ENCODE peak calls at places on chromosomes 12 and 14, in eight cellular contexts. One of them, this sample, is unnamed.

GRCh38 chr12:75722714-75723200 is 211.3 kb upstream of the KRR1 start:
- DNase-seq in frontal cortex: peak
- DNase-seq in DMS153: peak
- DNase-seq in activated naive CD8-positive, alpha-beta T cell treated with anti-CD3 and anti-CD28 coated beads for 36 hours: peak
- DNase-seq in endothelial cell: no peak
- DNase-seq in stromal cell of bone marrow: peak
- DNase-seq in adrenal gland: peak
- DNase-seq in activated CD8-positive, alpha-beta memory T cell treated with anti-CD3 and anti-CD28 coated beads for 48 hours: no peak
- DNase-seq in this sample: peak

GRCh38 chr12:5220835-5221234 is 177.2 kb downstream of the KCNA5 start:
- DNase-seq in frontal cortex: no peak
- DNase-seq in DMS153: no peak
- DNase-seq in activated naive CD8-positive, alpha-beta T cell treated with anti-CD3 and anti-CD28 coated beads for 36 hours: peak
- DNase-seq in endothelial cell: no peak
- DNase-seq in stromal cell of bone marrow: no peak
- DNase-seq in adrenal gland: no peak
- DNase-seq in activated CD8-positive, alpha-beta memory T cell treated with anti-CD3 and anti-CD28 coated beads for 48 hours: no peak
- DNase-seq in this sample: no peak

GRCh38 chr12:115623764-115624334 is 653.6 kb downstream of the MED13L start:
- DNase-seq in frontal cortex: no peak
- DNase-seq in DMS153: no peak
- DNase-seq in activated naive CD8-positive, alpha-beta T cell treated with anti-CD3 and anti-CD28 coated beads for 36 hours: no peak
- DNase-seq in endothelial cell: no peak
- DNase-seq in stromal cell of bone marrow: no peak
- DNase-seq in adrenal gland: peak
- DNase-seq in activated CD8-positive, alpha-beta memory T cell treated with anti-CD3 and anti-CD28 coated beads for 48 hours: no peak
- DNase-seq in this sample: peak

GRCh38 chr14:99026471-99026870 is 245.5 kb downstream of the BCL11B start:
- DNase-seq in frontal cortex: no peak
- DNase-seq in DMS153: no peak
- DNase-seq in activated naive CD8-positive, alpha-beta T cell treated with anti-CD3 and anti-CD28 coated beads for 36 hours: peak
- DNase-seq in endothelial cell: no peak
- DNase-seq in stromal cell of bone marrow: no peak
- DNase-seq in adrenal gland: no peak
- DNase-seq in activated CD8-positive, alpha-beta memory T cell treated with anti-CD3 and anti-CD28 coated beads for 48 hours: no peak
- DNase-seq in this sample: no peak

GRCh38 chr14:61562321-61563161 is 132.8 kb upstream of the HIF1A start:
- DNase-seq in frontal cortex: no peak
- DNase-seq in DMS153: no peak
- DNase-seq in activated naive CD8-positive, alpha-beta T cell treated with anti-CD3 and anti-CD28 coated beads for 36 hours: no peak
- DNase-seq in endothelial cell: no peak
- DNase-seq in stromal cell of bone marrow: peak
- DNase-seq in adrenal gland: peak
- DNase-seq in activated CD8-positive, alpha-beta memory T cell treated with anti-CD3 and anti-CD28 coated beads for 48 hours: no peak
- DNase-seq in this sample: peak

GRCh38 chr14:34778744-34779143 is 64.4 kb upstream of the CFL2 start:
- DNase-seq in frontal cortex: no peak
- DNase-seq in DMS153: no peak
- DNase-seq in activated naive CD8-positive, alpha-beta T cell treated with anti-CD3 and anti-CD28 coated beads for 36 hours: no peak
- DNase-seq in endothelial cell: no peak
- DNase-seq in stromal cell of bone marrow: no peak
- DNase-seq in adrenal gland: no peak
- DNase-seq in activated CD8-positive, alpha-beta memory T cell treated with anti-CD3 and anti-CD28 coated beads for 48 hours: no peak
- DNase-seq in this sample: no peak

GRCh38 chr12:47114481-47114892 is 34.7 kb upstream of the AMIGO2 start:
- DNase-seq in frontal cortex: no peak
- DNase-seq in DMS153: no peak
- DNase-seq in activated naive CD8-positive, alpha-beta T cell treated with anti-CD3 and anti-CD28 coated beads for 36 hours: no peak
- DNase-seq in endothelial cell: no peak
- DNase-seq in stromal cell of bone marrow: no peak
- DNase-seq in adrenal gland: peak
- DNase-seq in activated CD8-positive, alpha-beta memory T cell treated with anti-CD3 and anti-CD28 coated beads for 48 hours: no peak
- DNase-seq in this sample: no peak

GRCh38 chr14:93317836-93318807 is 14.7 kb downstream of the BTBD7 start:
- DNase-seq in frontal cortex: no peak
- DNase-seq in DMS153: no peak
- DNase-seq in activated naive CD8-positive, alpha-beta T cell treated with anti-CD3 and anti-CD28 coated beads for 36 hours: no peak
- DNase-seq in endothelial cell: no peak
- DNase-seq in stromal cell of bone marrow: no peak
- DNase-seq in adrenal gland: no peak
- DNase-seq in activated CD8-positive, alpha-beta memory T cell treated with anti-CD3 and anti-CD28 coated beads for 48 hours: no peak
- DNase-seq in this sample: no peak

GRCh38 chr14:26870722-26871121 is 272.9 kb upstream of the NOVA1 start:
- DNase-seq in frontal cortex: no peak
- DNase-seq in DMS153: no peak
- DNase-seq in activated naive CD8-positive, alpha-beta T cell treated with anti-CD3 and anti-CD28 coated beads for 36 hours: no peak
- DNase-seq in endothelial cell: no peak
- DNase-seq in stromal cell of bone marrow: no peak
- DNase-seq in adrenal gland: no peak
- DNase-seq in activated CD8-positive, alpha-beta memory T cell treated with anti-CD3 and anti-CD28 coated beads for 48 hours: no peak
- DNase-seq in this sample: no peak

GRCh38 chr12:94140556-94140955 is 7.8 kb upstream of the PLXNC1 start:
- DNase-seq in frontal cortex: no peak
- DNase-seq in DMS153: no peak
- DNase-seq in activated naive CD8-positive, alpha-beta T cell treated with anti-CD3 and anti-CD28 coated beads for 36 hours: peak
- DNase-seq in endothelial cell: peak
- DNase-seq in stromal cell of bone marrow: no peak
- DNase-seq in adrenal gland: peak
- DNase-seq in activated CD8-positive, alpha-beta memory T cell treated with anti-CD3 and anti-CD28 coated beads for 48 hours: peak
- DNase-seq in this sample: no peak

GRCh38 chr14:35403085-35403396 is 1.5 kb downstream of the NFKBIA start:
- DNase-seq in frontal cortex: no peak
- DNase-seq in DMS153: no peak
- DNase-seq in activated naive CD8-positive, alpha-beta T cell treated with anti-CD3 and anti-CD28 coated beads for 36 hours: peak
- DNase-seq in endothelial cell: no peak
- DNase-seq in stromal cell of bone marrow: no peak
- DNase-seq in adrenal gland: no peak
- DNase-seq in activated CD8-positive, alpha-beta memory T cell treated with anti-CD3 and anti-CD28 coated beads for 48 hours: no peak
- DNase-seq in this sample: peak

GRCh38 chr12:124359671-124360581 is 65.0 kb downstream of the RFLNA start:
- DNase-seq in frontal cortex: no peak
- DNase-seq in DMS153: peak
- DNase-seq in activated naive CD8-positive, alpha-beta T cell treated with anti-CD3 and anti-CD28 coated beads for 36 hours: no peak
- DNase-seq in endothelial cell: no peak
- DNase-seq in stromal cell of bone marrow: no peak
- DNase-seq in adrenal gland: peak
- DNase-seq in activated CD8-positive, alpha-beta memory T cell treated with anti-CD3 and anti-CD28 coated beads for 48 hours: no peak
- DNase-seq in this sample: peak

GRCh38 chr14:55733609-55734008 is 153.6 kb downstream of the KTN1 start:
- DNase-seq in frontal cortex: no peak
- DNase-seq in DMS153: no peak
- DNase-seq in activated naive CD8-positive, alpha-beta T cell treated with anti-CD3 and anti-CD28 coated beads for 36 hours: no peak
- DNase-seq in endothelial cell: no peak
- DNase-seq in stromal cell of bone marrow: no peak
- DNase-seq in adrenal gland: no peak
- DNase-seq in activated CD8-positive, alpha-beta memory T cell treated with anti-CD3 and anti-CD28 coated beads for 48 hours: no peak
- DNase-seq in this sample: no peak

GRCh38 chr14:93939304-93940229 is 12.4 kb downstream of the FAM181A start:
- DNase-seq in frontal cortex: peak
- DNase-seq in DMS153: no peak
- DNase-seq in activated naive CD8-positive, alpha-beta T cell treated with anti-CD3 and anti-CD28 coated beads for 36 hours: peak
- DNase-seq in endothelial cell: peak
- DNase-seq in stromal cell of bone marrow: no peak
- DNase-seq in adrenal gland: peak
- DNase-seq in activated CD8-positive, alpha-beta memory T cell treated with anti-CD3 and anti-CD28 coated beads for 48 hours: peak
- DNase-seq in this sample: peak

GRCh38 chr12:62435337-62436163 is 31.1 kb upstream of the MON2 start:
- DNase-seq in frontal cortex: no peak
- DNase-seq in DMS153: peak
- DNase-seq in activated naive CD8-positive, alpha-beta T cell treated with anti-CD3 and anti-CD28 coated beads for 36 hours: peak
- DNase-seq in endothelial cell: peak
- DNase-seq in stromal cell of bone marrow: peak
- DNase-seq in adrenal gland: peak
- DNase-seq in activated CD8-positive, alpha-beta memory T cell treated with anti-CD3 and anti-CD28 coated beads for 48 hours: no peak
- DNase-seq in this sample: peak

GRCh38 chr12:26247873-26248272 is 52.5 kb downstream of the SSPN start:
- DNase-seq in frontal cortex: no peak
- DNase-seq in DMS153: no peak
- DNase-seq in activated naive CD8-positive, alpha-beta T cell treated with anti-CD3 and anti-CD28 coated beads for 36 hours: no peak
- DNase-seq in endothelial cell: no peak
- DNase-seq in stromal cell of bone marrow: no peak
- DNase-seq in adrenal gland: no peak
- DNase-seq in activated CD8-positive, alpha-beta memory T cell treated with anti-CD3 and anti-CD28 coated beads for 48 hours: no peak
- DNase-seq in this sample: no peak

GRCh38 chr14:24094839-24095195 is 706 bp downstream of the PCK2 start:
- DNase-seq in frontal cortex: no peak
- DNase-seq in DMS153: no peak
- DNase-seq in activated naive CD8-positive, alpha-beta T cell treated with anti-CD3 and anti-CD28 coated beads for 36 hours: peak
- DNase-seq in endothelial cell: peak
- DNase-seq in stromal cell of bone marrow: no peak
- DNase-seq in adrenal gland: no peak
- DNase-seq in activated CD8-positive, alpha-beta memory T cell treated with anti-CD3 and anti-CD28 coated beads for 48 hours: no peak
- DNase-seq in this sample: no peak

GRCh38 chr14:22811752-22812151 is 3.5 kb downstream of the SLC7A7 start:
- DNase-seq in frontal cortex: no peak
- DNase-seq in DMS153: no peak
- DNase-seq in activated naive CD8-positive, alpha-beta T cell treated with anti-CD3 and anti-CD28 coated beads for 36 hours: no peak
- DNase-seq in endothelial cell: no peak
- DNase-seq in stromal cell of bone marrow: no peak
- DNase-seq in adrenal gland: no peak
- DNase-seq in activated CD8-positive, alpha-beta memory T cell treated with anti-CD3 and anti-CD28 coated beads for 48 hours: no peak
- DNase-seq in this sample: no peak

GRCh38 chr12:54629925-54630324 is 4.8 kb downstream of the LACRT start:
- DNase-seq in frontal cortex: no peak
- DNase-seq in DMS153: no peak
- DNase-seq in activated naive CD8-positive, alpha-beta T cell treated with anti-CD3 and anti-CD28 coated beads for 36 hours: no peak
- DNase-seq in endothelial cell: no peak
- DNase-seq in stromal cell of bone marrow: no peak
- DNase-seq in adrenal gland: no peak
- DNase-seq in activated CD8-positive, alpha-beta memory T cell treated with anti-CD3 and anti-CD28 coated beads for 48 hours: no peak
- DNase-seq in this sample: no peak

GRCh38 chr14:50061664-50062437 is 54.5 kb downstream of the VCPKMT start:
- DNase-seq in frontal cortex: no peak
- DNase-seq in DMS153: peak
- DNase-seq in activated naive CD8-positive, alpha-beta T cell treated with anti-CD3 and anti-CD28 coated beads for 36 hours: peak
- DNase-seq in endothelial cell: peak
- DNase-seq in stromal cell of bone marrow: no peak
- DNase-seq in adrenal gland: peak
- DNase-seq in activated CD8-positive, alpha-beta memory T cell treated with anti-CD3 and anti-CD28 coated beads for 48 hours: no peak
- DNase-seq in this sample: peak

This sample was measured in body of pancreas.